ENCODE peak calls at places on chromosome 21, in five cellular contexts. C is lung, N is cardiac muscle cell, O is DND-41, F is BJ. R is an unnamed sample. For H3K36me3, the result is how much of the 10 kb centered on the place peaks cover.

GRCh38 chr21:31203371-31204054 is 140.5 kb downstream of the TIAM1 start:
- DNase-seq in N (no peak), F (no peak), O (no peak), C (no peak), R (no peak)

GRCh38 chr21:16154961-16155360 is 425.2 kb downstream of the USP25 start:
- DNase-seq in N (peak), F (no peak), O (no peak), C (no peak), R (no peak)

GRCh38 chr21:28272272-28272992 is 720.2 kb downstream of the LTN1 start:
- DNase-seq in O (peak), N (no peak), F (no peak), C (no peak), R (no peak)

GRCh38 chr21:30268608-30269197 is 14.0 kb downstream of the KRTAP24-1 start:
- DNase-seq in N (peak), O (peak), C (no peak), F (no peak), R (no peak)

GRCh38 chr21:28932717-28933116 is 60.0 kb downstream of the LTN1 start:
- DNase-seq in O (no peak), F (no peak), N (no peak), C (no peak), R (no peak)

GRCh38 chr21:45013271-45013841 is 61.0 kb upstream of the ADARB1 start:
- DNase-seq in C (no peak), O (no peak), N (no peak), F (no peak), R (no peak)

GRCh38 chr21:28439852-28440251 is 552.8 kb downstream of the LTN1 start:
- DNase-seq in F (no peak), C (no peak), N (no peak), O (no peak), R (no peak)

GRCh38 chr21:44969965-44970755 is 30.3 kb downstream of the SLX9 start:
- DNase-seq in O (no peak), N (no peak), F (no peak), C (no peak), R (no peak)

GRCh38 chr21:37868896-37869295 is 47.4 kb downstream of the KCNJ6 start:
- DNase-seq in O (no peak), C (no peak), F (no peak), N (no peak), R (no peak)

GRCh38 chr21:33069645-33069993 is 322 bp upstream of the OLIG1 start:
- DNase-seq in F (no peak), O (no peak), C (no peak), N (no peak), R (no peak)

GRCh38 chr21:33069243-33069642 is 698 bp upstream of the OLIG1 start:
- DNase-seq in O (no peak), F (no peak), N (no peak), C (no peak), R (no peak)

GRCh38 chr21:33070921-33071877 is 1.3 kb downstream of the OLIG1 start:
- DNase-seq in N (peak), O (no peak), F (no peak), C (no peak), R (no peak)

GRCh38 chr21:33069994-33070811 is at the start of gene OLIG1:
- DNase-seq in F (no peak), O (no peak), C (peak), N (peak), R (no peak)

GRCh38 chr21:33071878-33072306 is 2.0 kb downstream of the OLIG1 start:
- DNase-seq in N (peak), O (no peak), F (no peak), C (no peak), R (no peak)
- H3K4me3 ChIP-seq in N (peak), O (no peak), F (no peak), C (peak), R (no peak)

GRCh38 chr21:36347962-36348328 is 27.9 kb downstream of the MORC3 start:
- DNase-seq in F (no peak), C (no peak), N (no peak), O (no peak), R (no peak)
- TF ChIP-seq CTCF in F (no peak), C (no peak), N (no peak), O (no peak), R (no peak)

DNA sequence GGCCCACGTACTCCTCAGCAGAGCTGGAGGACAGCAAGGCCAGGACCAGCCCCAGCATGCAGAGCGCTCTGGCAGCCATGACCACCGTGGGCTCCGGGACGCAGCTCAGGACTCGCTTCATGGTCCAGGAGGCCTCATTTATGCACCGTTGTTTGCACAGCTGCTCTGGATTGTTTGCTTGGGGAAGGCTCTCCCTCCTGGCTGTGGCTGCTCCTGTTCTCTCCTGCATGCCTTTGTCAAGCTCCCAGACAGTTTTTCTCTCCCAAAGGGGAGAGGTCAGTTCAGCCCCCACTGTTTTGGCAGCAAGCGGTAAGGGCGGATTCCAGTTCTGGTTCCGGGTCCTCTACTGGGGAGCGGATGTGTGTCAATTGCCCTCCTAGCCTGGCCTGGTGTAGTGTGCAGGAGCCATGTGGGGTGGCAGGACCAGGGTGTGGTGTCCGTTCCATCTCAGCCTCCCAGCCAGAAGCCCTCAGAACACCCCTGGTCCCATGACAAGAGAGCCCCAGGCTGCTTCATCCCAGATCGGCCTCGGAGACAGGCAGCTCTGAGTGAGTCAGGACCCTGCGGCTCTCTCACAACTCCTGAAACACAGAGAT is at the start of gene TFF3:
- DNase-seq in O (no peak), C (no peak), F (no peak), N (no peak), R (peak)
- H3K36me3 ChIP-seq in O (under half), C (under half), F (under half), N (under half), R (under half)

GRCh38 chr21:42187976-42188653 is 30.8 kb upstream of the ABCG1 start:
- DNase-seq in C (peak), O (peak), N (no peak), F (no peak), R (no peak)
- H3K4me3 ChIP-seq in C (no peak), O (peak), N (no peak), F (no peak), R (no peak)

GRCh38 chr21:33894736-33895288 is 20.8 kb downstream of the ATP5PO start:
- DNase-seq in C (peak), O (peak), N (peak), F (peak), R (peak)
- TF ChIP-seq CTCF in C (no peak), O (peak), N (peak), F (peak), R (peak)